ENCODE peak calls at places on chromosomes 5 and 9, in four cellular contexts. One of them, this sample, is unnamed.
A peak's percentile ranks its signal among the peaks of the same experiment; 100 is the strongest.

GRCh38 chr9:128882677-128883590 is 1.0 kb downstream of the LRRC8A start:
- DNase-seq in Caco-2: no peak
- DNase-seq in amniotic epithelial cell: peak; percentile 71
- DNase-seq in dermis blood vessel endothelial cell: peak; percentile 58
- DNase-seq in this sample: peak; percentile 47

GRCh38 chr9:88922091-88922490 is 69.2 kb upstream of the S1PR3 start:
- DNase-seq in Caco-2: no peak
- DNase-seq in amniotic epithelial cell: no peak
- DNase-seq in dermis blood vessel endothelial cell: no peak
- DNase-seq in this sample: no peak

GRCh38 chr5:1161108-1161831 is 40.1 kb upstream of the SLC6A19 start:
- DNase-seq in Caco-2: no peak
- DNase-seq in amniotic epithelial cell: no peak
- DNase-seq in dermis blood vessel endothelial cell: peak; percentile 60
- DNase-seq in this sample: no peak

GRCh38 chr9:98488578-98489312 is 220.0 kb downstream of the GABBR2 start:
- DNase-seq in amniotic epithelial cell: peak; percentile 98
- DNase-seq in Caco-2: no peak
- DNase-seq in dermis blood vessel endothelial cell: no peak
- DNase-seq in this sample: no peak

GRCh38 chr5:132777209-132778069 is at the start of gene SEPTIN8:
- DNase-seq in dermis blood vessel endothelial cell: peak; percentile 49
- DNase-seq in amniotic epithelial cell: no peak
- DNase-seq in Caco-2: no peak
- DNase-seq in this sample: peak; percentile 43

GRCh38 chr5:87076931-87077330 is 190.8 kb upstream of the RASA1 start:
- DNase-seq in dermis blood vessel endothelial cell: no peak
- DNase-seq in amniotic epithelial cell: peak; percentile 51
- DNase-seq in Caco-2: no peak
- DNase-seq in this sample: no peak

GRCh38 chr5:150320048-150320555 is 17.4 kb upstream of the ARSI start:
- DNase-seq in dermis blood vessel endothelial cell: no peak
- DNase-seq in amniotic epithelial cell: peak; percentile 99
- DNase-seq in Caco-2: no peak
- DNase-seq in this sample: no peak

GRCh38 chr5:163362806-163363788 is 74.3 kb upstream of the CCNG1 start:
- DNase-seq in Caco-2: no peak
- DNase-seq in amniotic epithelial cell: peak; percentile 15
- DNase-seq in dermis blood vessel endothelial cell: no peak
- DNase-seq in this sample: no peak

GRCh38 chr5:177446184-177447065 is at the start of gene PRR7:
- DNase-seq in dermis blood vessel endothelial cell: peak; percentile 78
- DNase-seq in amniotic epithelial cell: peak; percentile 62
- DNase-seq in Caco-2: peak; percentile 70
- DNase-seq in this sample: peak; percentile 96

GRCh38 chr9:98823666-98824334 is 16.3 kb downstream of the GALNT12 start:
- DNase-seq in dermis blood vessel endothelial cell: no peak
- DNase-seq in Caco-2: no peak
- DNase-seq in amniotic epithelial cell: no peak
- DNase-seq in this sample: no peak

GRCh38 chr9:81861644-81862043 is 66.6 kb upstream of the SPATA31D4 start:
- DNase-seq in dermis blood vessel endothelial cell: no peak
- DNase-seq in amniotic epithelial cell: peak; percentile 62
- DNase-seq in Caco-2: no peak
- DNase-seq in this sample: no peak

GRCh38 chr9:18550286-18550685 is 76.3 kb downstream of the ADAMTSL1 start:
- DNase-seq in amniotic epithelial cell: no peak
- DNase-seq in dermis blood vessel endothelial cell: no peak
- DNase-seq in Caco-2: no peak
- DNase-seq in this sample: no peak

GRCh38 chr9:69820955-69821788 is 555 bp downstream of the CFAP95 start:
- DNase-seq in Caco-2: no peak
- DNase-seq in dermis blood vessel endothelial cell: no peak
- DNase-seq in amniotic epithelial cell: no peak
- DNase-seq in this sample: no peak

GRCh38 chr5:54900906-54901725 is 84.3 kb downstream of the ESM1 start:
- DNase-seq in dermis blood vessel endothelial cell: no peak
- DNase-seq in Caco-2: no peak
- DNase-seq in amniotic epithelial cell: peak; percentile 94
- DNase-seq in this sample: no peak

GRCh38 chr5:33362915-33363314 is 77.8 kb upstream of the TARS1 start:
- DNase-seq in amniotic epithelial cell: peak; percentile 89
- DNase-seq in Caco-2: no peak
- DNase-seq in dermis blood vessel endothelial cell: peak; percentile 77
- DNase-seq in this sample: no peak

GRCh38 chr9:115220339-115221009 is 102.5 kb upstream of the TNC start:
- DNase-seq in Caco-2: no peak
- DNase-seq in dermis blood vessel endothelial cell: no peak
- DNase-seq in amniotic epithelial cell: no peak
- DNase-seq in this sample: no peak

GRCh38 chr5:169581580-169582227 is 1.9 kb upstream of the SPDL1 start:
- DNase-seq in dermis blood vessel endothelial cell: peak; percentile 82
- DNase-seq in amniotic epithelial cell: peak; percentile 87
- DNase-seq in Caco-2: peak; percentile 56
- DNase-seq in this sample: peak; percentile 26

GRCh38 chr9:89623925-89624420 is 19.2 kb downstream of the GADD45G start:
- DNase-seq in Caco-2: no peak
- DNase-seq in dermis blood vessel endothelial cell: no peak
- DNase-seq in amniotic epithelial cell: no peak
- DNase-seq in this sample: no peak

GRCh38 chr5:43354774-43355173 is 41.6 kb upstream of the HMGCS1 start:
- DNase-seq in dermis blood vessel endothelial cell: no peak
- DNase-seq in amniotic epithelial cell: no peak
- DNase-seq in Caco-2: no peak
- DNase-seq in this sample: no peak